ENCODE peak calls at places on chromosome 17, in seven cellular contexts. Y is suprapubic skin; C is heart left ventricle; N is CD4-positive, alpha-beta memory T cell; X is A549; V is keratinocyte; P is CD8-positive, alpha-beta T cell. F is an unnamed sample. For H3K4me1, the result is how much of the 10 kb centered on the place peaks cover.

GRCh38 chr17:37310940-37311339 is 64.8 kb upstream of the C17orf78 start:
- DNase-seq in Y (no peak), N (no peak), X (no peak), C (no peak), V (no peak), P (no peak), F (no peak)

GRCh38 chr17:43576563-43577229 is 30.6 kb upstream of the ETV4 start:
- DNase-seq in Y (no peak), P (peak), X (peak), N (peak), V (no peak), C (peak), F (peak)

GRCh38 chr17:68035131-68035522 is 408 bp upstream of the KPNA2 start:
- DNase-seq in X (peak), V (no peak), C (peak), P (peak), Y (peak), N (peak), F (peak)

GRCh38 chr17:72588961-72589360 is 468.1 kb downstream of the SOX9 start:
- DNase-seq in Y (no peak), P (no peak), N (peak), C (no peak), V (peak), X (peak), F (no peak)

GRCh38 chr17:62739666-62740065 is 68.4 kb downstream of the MARCHF10 start:
- DNase-seq in N (no peak), C (no peak), P (no peak), X (no peak), V (no peak), Y (no peak), F (no peak)

GRCh38 chr17:67139289-67139688 is 94.9 kb downstream of the CACNG1 start:
- DNase-seq in X (no peak), C (no peak), V (no peak), N (no peak), Y (no peak), P (no peak), F (no peak)

GRCh38 chr17:44655983-44656700 is at the start of gene MEIOC:
- DNase-seq in P (no peak), N (no peak), Y (no peak), X (peak), C (no peak), V (no peak), F (peak)

GRCh38 chr17:10469459-10469858 is at the start of gene MYH4:
- DNase-seq in V (no peak), Y (no peak), N (no peak), X (no peak), P (no peak), C (no peak), F (no peak)

GRCh38 chr17:14016858-14017257 is 52.4 kb upstream of the COX10 start:
- DNase-seq in C (no peak), N (no peak), X (no peak), V (no peak), P (no peak), Y (no peak), F (no peak)

GRCh38 chr17:35214631-35215273 is 20.6 kb upstream of the SLC35G3 start:
- DNase-seq in Y (no peak), C (no peak), X (no peak), V (no peak), P (no peak), N (peak), F (no peak)

GRCh38 chr17:65794572-65794971 is 233.1 kb upstream of the AXIN2 start:
- DNase-seq in X (peak), Y (no peak), C (no peak), P (no peak), V (no peak), N (no peak), F (peak)

GRCh38 chr17:48615963-48616718 is 1.0 kb upstream of the HOXB8 start:
- DNase-seq in V (no peak), C (no peak), P (no peak), X (no peak), Y (no peak), N (no peak), F (no peak)

GRCh38 chr17:7213895-7214299 is 5.7 kb downstream of the DLG4 start:
- DNase-seq in N (peak), P (no peak), V (no peak), X (peak), C (no peak), Y (no peak), F (peak)

GRCh38 chr17:76791053-76791980 is 53.4 kb downstream of the MFSD11 start:
- DNase-seq in X (peak), P (no peak), Y (no peak), N (peak), C (no peak), V (no peak), F (peak)

GRCh38 chr17:39736319-39737165 is 1.2 kb upstream of the GRB7 start:
- DNase-seq in N (no peak), P (no peak), C (no peak), V (no peak), X (peak), Y (no peak), F (no peak)

GRCh38 chr17:63910096-63910495 is 962 bp downstream of the CSHL1 start:
- DNase-seq in X (no peak), C (no peak), Y (no peak), V (no peak), P (no peak), N (no peak), F (no peak)

GRCh38 chr17:22692066-22692800 is 999.9 kb downstream of the KCNJ18 start:
- DNase-seq in N (no peak), Y (no peak), C (no peak), V (no peak), P (no peak), X (no peak), F (no peak)

GRCh38 chr17:7977039-7977438 is 25.4 kb upstream of the GUCY2D start:
- DNase-seq in N (no peak), P (no peak), X (no peak), V (no peak), C (no peak), Y (no peak), F (no peak)

GRCh38 chr17:4738136-4739121 is 1.2 kb upstream of the ZMYND15 start:
- DNase-seq in C (no peak), V (peak), P (no peak), Y (no peak), X (no peak), N (peak), F (no peak)

GRCh38 chr17:63178530-63178929 is 212.5 kb downstream of the TANC2 start:
- DNase-seq in V (no peak), C (no peak), X (no peak), P (no peak), N (no peak), Y (no peak), F (no peak)

GRCh38 chr17:73223626-73224616 is 31.1 kb downstream of the COG1 start:
- DNase-seq in C (no peak), X (no peak), V (no peak), N (no peak), P (no peak), Y (no peak), F (no peak)

GRCh38 chr17:19958023-19958422 is 19.6 kb downstream of the AKAP10 start:
- DNase-seq in C (no peak), X (peak), Y (no peak), N (no peak), V (peak), P (no peak), F (peak)

GRCh38 chr17:82407255-82407654 is 10.9 kb upstream of the HEXD start:
- DNase-seq in C (peak), V (no peak), Y (no peak), X (no peak), N (no peak), P (no peak), F (no peak)

GRCh38 chr17:76541739-76542450 is 2.1 kb downstream of the PRCD start:
- DNase-seq in X (no peak), Y (no peak), C (no peak), N (peak), V (no peak), P (no peak), F (no peak)

GRCh38 chr17:64461788-64462187 is 12.9 kb downstream of the MILR1 start:
- DNase-seq in C (no peak), X (no peak), Y (no peak), V (no peak), N (no peak), P (no peak), F (no peak)

GRCh38 chr17:75762513-75763268 is 2.3 kb downstream of the GALK1 start:
- DNase-seq in X (no peak), C (no peak), V (no peak), P (no peak), Y (no peak), N (no peak), F (no peak)

GRCh38 chr17:76261421-76262215 is 3.5 kb upstream of the UBALD2 start:
- DNase-seq in P (no peak), N (peak), Y (no peak), C (no peak), X (no peak), V (no peak), F (no peak)

GRCh38 chr17:78013683-78014467 is 55.4 kb downstream of the TNRC6C start:
- DNase-seq in V (no peak), N (peak), P (peak), X (peak), C (peak), Y (no peak), F (peak)

GRCh38 chr17:29640413-29640812 is 17.7 kb upstream of the CORO6 start:
- DNase-seq in Y (no peak), C (no peak), N (no peak), V (no peak), X (no peak), P (no peak), F (no peak)

GRCh38 chr17:45333702-45334092 is 16.9 kb upstream of the MAP3K14 start:
- DNase-seq in Y (peak), C (no peak), X (no peak), N (no peak), P (no peak), V (no peak), F (no peak)

GRCh38 chr17:78154903-78155811 is 9.0 kb downstream of the C17orf99 start:
- DNase-seq in P (no peak), X (no peak), N (no peak), V (no peak), Y (no peak), C (no peak), F (no peak)

GRCh38 chr17:27888945-27889344 is 4.2 kb downstream of the LYRM9 start:
- DNase-seq in P (no peak), Y (no peak), V (no peak), N (no peak), C (no peak), X (no peak), F (no peak)

GRCh38 chr17:27155866-27156265 is 138.0 kb upstream of the WSB1 start:
- DNase-seq in V (no peak), P (no peak), N (no peak), C (peak), X (no peak), Y (peak), F (no peak)

GRCh38 chr17:51228177-51228576 is 31.7 kb downstream of the MBTD1 start:
- DNase-seq in X (no peak), P (no peak), V (no peak), Y (no peak), C (no peak), N (no peak), F (no peak)

DNA sequence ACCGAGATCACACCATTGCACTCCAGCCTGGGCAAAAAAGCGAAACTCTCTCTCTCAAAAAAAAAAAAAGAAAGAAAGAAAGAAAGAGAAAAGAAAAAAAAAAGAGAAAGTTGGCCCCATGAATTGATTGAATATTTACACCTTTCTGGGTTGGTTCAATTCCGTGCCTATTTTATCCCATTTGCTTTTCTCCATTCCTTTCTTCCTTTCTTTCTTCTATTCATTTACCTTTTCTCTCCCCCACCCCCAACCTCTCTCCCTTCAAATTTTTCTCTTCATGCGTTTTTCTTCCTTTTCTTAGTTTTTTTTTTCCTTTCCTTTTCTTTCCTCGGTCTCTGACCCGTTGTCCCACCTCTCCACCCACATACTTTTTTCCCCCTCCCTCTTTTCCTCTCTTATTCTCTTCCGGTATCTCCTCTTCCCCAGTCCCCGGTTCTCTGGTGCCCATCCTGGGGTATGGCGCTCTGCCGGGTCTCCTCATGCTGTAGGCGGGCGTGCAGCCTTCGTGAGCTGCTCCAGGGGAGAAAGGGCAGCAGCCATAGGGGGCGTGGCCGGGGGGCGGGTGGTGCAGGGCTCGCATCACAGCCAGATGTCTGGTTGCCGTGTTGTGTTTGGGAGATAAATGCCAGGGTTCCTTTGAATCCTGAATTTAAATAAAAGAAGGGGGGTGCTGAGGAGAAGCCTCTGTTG is 5.3 kb upstream of the COL1A1 start:
- DNase-seq in C (peak), V (no peak), X (no peak), Y (no peak), N (no peak), P (no peak), F (peak)
- H3K4me3 ChIP-seq in C (no peak), V (no peak), X (no peak), Y (no peak), N (no peak), P (no peak), F (no peak)

GRCh38 chr17:42114118-42114517 is 1.6 kb upstream of the DHX58 start:
- DNase-seq in N (no peak), Y (no peak), X (no peak), P (no peak), V (no peak), C (no peak), F (no peak)
- H3K4me1 ChIP-seq in N (under half), Y (under half), X (under half), P (under half), V (under half), C (under half), F (under half)

DNA sequence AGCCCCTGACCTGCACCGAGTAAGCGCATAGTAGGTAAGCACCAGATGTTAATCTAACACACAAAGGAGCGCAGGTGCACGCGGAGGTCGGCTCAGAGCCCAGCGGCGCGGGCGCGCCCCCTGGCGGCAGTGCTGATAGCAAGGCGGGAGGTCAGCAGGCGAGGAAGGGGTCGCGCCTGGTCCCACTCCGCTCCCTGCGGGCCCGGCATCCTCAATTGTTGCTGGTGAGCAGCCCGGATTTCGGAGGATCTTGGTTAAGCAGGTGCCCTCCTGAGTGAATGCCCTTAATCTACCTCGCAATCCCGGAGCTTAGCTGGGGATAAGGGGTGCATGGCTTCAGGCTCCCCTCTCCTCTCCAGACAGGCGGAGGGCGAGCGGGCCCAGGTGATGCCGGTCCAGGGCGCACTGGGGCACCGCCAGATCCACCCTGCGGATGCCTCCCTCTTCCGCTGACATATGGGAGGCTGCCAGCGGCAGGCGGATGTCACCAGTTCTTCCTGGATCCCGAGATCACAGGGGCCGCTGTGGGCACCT is 4.0 kb upstream of the WNT3 start:
- DNase-seq in N (no peak), Y (no peak), P (no peak), C (no peak), X (peak), V (no peak), F (peak)
- H3K4me3 ChIP-seq in N (no peak), Y (no peak), P (no peak), C (no peak), X (peak), V (no peak), F (no peak)

DNA sequence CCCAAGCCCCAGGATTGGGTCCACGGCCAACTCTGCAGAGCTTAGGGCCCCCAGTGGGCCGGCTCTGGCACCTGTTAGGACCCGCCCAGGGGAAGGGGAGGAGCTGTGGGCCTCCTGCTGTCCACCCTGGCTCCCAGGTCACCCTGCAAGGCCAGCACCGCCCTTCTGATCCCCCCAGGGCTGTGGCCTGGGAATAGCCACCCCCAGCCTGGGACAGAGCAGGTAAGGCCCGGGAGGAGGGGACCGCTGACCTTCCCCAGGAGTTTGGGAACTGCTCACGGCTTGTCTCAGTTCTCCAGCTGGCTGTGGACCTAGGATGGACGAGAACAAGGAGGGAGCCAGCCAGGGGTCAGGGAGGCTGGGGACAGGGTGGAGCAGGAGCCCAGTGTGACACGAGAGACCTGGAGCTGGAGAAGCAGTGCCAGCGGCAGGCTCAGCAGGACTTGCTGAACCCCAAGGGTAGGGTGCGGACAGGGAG is 39.4 kb upstream of the SLC38A10 start:
- DNase-seq in C (no peak), N (no peak), Y (no peak), V (no peak), X (no peak), P (no peak), F (no peak)
- H3K4me1 ChIP-seq in C (under half), N (under half), Y (half or more), V (under half), X (half or more), P (under half), F (under half)

DNA sequence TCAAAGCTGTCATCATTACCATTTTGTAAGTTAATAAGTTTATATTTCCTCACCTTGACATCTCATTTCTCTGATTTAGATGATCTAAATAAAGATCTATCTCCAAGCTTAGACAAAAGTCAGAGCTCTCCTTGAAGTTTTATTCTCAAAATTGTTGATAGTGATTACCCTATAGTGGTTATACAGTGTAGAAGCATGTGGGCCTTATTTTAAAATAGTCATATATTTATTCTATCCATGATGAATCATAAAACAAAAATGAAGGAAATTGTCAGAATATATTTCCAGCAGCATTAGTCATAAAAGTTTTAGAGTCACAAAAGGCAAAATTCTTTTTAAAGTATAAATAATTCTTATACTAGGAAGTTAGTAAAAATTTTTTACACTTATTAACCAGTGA is 49.0 kb downstream of the RHOT1 start:
- DNase-seq in P (no peak), N (no peak), Y (no peak), X (no peak), C (no peak), V (no peak), F (no peak)
- H3K4me3 ChIP-seq in P (no peak), N (no peak), Y (no peak), X (no peak), C (no peak), V (no peak), F (no peak)

GRCh38 chr17:18314731-18315497 is at the start of the genes SMCR8 and TOP3A:
- DNase-seq in V (peak), Y (peak), P (peak), C (peak), N (peak), X (peak), F (peak)
- H3K4me1 ChIP-seq in V (under half), Y (half or more), P (half or more), C (half or more), N (half or more), X (under half), F (under half)

GRCh38 chr17:2709173-2709661 is 2.3 kb downstream of the CLUH start:
- DNase-seq in V (peak), Y (peak), C (no peak), X (no peak), N (no peak), P (no peak), F (peak)
- H3K4me3 ChIP-seq in V (peak), Y (peak), C (no peak), X (peak), N (no peak), P (no peak), F (peak)

GRCh38 chr17:50053654-50053960 is 2.3 kb upstream of the ITGA3 start:
- DNase-seq in N (no peak), V (no peak), P (no peak), C (no peak), X (no peak), Y (no peak), F (no peak)

GRCh38 chr17:50051606-50052005 is 4.3 kb upstream of the ITGA3 start:
- DNase-seq in N (no peak), C (no peak), V (no peak), P (no peak), Y (no peak), X (no peak), F (no peak)

GRCh38 chr17:50052822-50053653 is 2.9 kb upstream of the ITGA3 start:
- DNase-seq in N (no peak), Y (no peak), X (no peak), V (no peak), C (peak), P (no peak), F (no peak)

GRCh38 chr17:50051082-50051576 is 4.8 kb upstream of the ITGA3 start:
- DNase-seq in V (peak), C (no peak), X (peak), N (no peak), Y (no peak), P (no peak), F (no peak)

DNA sequence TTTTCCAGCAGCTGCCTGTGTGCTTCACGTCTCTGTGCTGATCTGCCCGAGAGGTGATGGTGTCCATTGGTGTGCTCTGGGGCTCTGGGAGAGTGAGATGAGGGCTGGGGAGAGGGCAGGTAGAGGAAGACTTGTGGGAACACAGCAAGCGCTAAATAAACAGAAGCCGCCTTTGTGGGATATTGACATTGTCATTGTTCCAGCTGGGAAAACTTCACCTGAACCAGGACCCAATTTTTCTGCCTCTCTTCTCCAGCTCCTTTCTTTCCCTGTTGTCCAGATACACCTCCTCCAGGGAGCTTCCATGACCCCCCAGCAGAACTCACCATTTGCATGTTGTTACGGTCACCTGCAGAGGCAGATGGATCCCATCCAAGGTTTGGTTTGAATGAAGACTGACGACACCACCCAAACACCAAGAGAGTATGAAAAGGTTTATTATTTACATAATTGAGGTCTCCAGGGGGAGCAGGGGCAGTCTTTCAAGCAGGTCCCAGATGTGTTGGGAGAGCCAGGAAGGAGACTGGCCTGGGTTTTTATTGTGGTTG is 3.6 kb upstream of the ITGA3 start:
- DNase-seq in N (no peak), Y (no peak), P (no peak), C (no peak), X (no peak), V (no peak), F (no peak)
- H3K4me1 ChIP-seq in N (under half), Y (half or more), P (under half), C (under half), X (half or more), V (half or more), F (under half)